ENCODE peak calls at places on chromosomes 12 and 14, in nine cellular contexts. L is fibroblast of mammary gland, Y is AG09319, Z is fibroblast of pulmonary artery, U is mesothelial cell of epicardium, C is GM13977, D is WTC11, F is mammary epithelial cell, S is B cell. K is an unnamed sample.
A peak's percentile ranks its signal among the peaks of the same experiment; 100 is the strongest.

GRCh38 chr12:56991319-56991906 is 14.9 kb downstream of the ZBTB39 start:
- DNase-seq in S (no peak), U (no peak), C (peak; percentile 24), D (no peak), Y (no peak), F (no peak), L (no peak), Z (peak; percentile 45), K (no peak)

GRCh38 chr12:132450391-132451171 is 39.4 kb upstream of the FBRSL1 start:
- DNase-seq in F (no peak), Z (no peak), L (no peak), Y (no peak), U (no peak), C (no peak), S (no peak), D (no peak), K (no peak)

GRCh38 chr14:69260979-69261605 is 1.1 kb downstream of the GALNT16 start:
- DNase-seq in F (no peak), Y (no peak), C (peak; percentile 92), U (peak; percentile 65), L (no peak), Z (no peak), S (peak; percentile 86), D (peak; percentile 73), K (peak; percentile 89)

GRCh38 chr12:106428379-106428778 is 70.8 kb downstream of the POLR3B start:
- DNase-seq in D (no peak), C (no peak), S (no peak), U (no peak), L (peak; percentile 44), Y (no peak), F (no peak), Z (peak; percentile 80), K (no peak)

GRCh38 chr14:100879782-100880181 is 23.7 kb downstream of the RTL1 start:
- DNase-seq in U (no peak), F (no peak), Z (no peak), L (no peak), D (no peak), Y (no peak), C (no peak), S (no peak), K (no peak)

GRCh38 chr12:100545092-100545491 is 28.4 kb upstream of the GAS2L3 start:
- DNase-seq in F (peak; percentile 12), Z (no peak), D (no peak), C (no peak), L (peak; percentile 5), U (no peak), Y (no peak), S (no peak), K (no peak)

GRCh38 chr12:124727922-124728321 is 135.7 kb downstream of the SCARB1 start:
- DNase-seq in L (no peak), Z (no peak), S (no peak), D (no peak), U (no peak), F (no peak), C (no peak), Y (no peak), K (no peak)

GRCh38 chr12:100248886-100249285 is 18.0 kb downstream of the DEPDC4 start:
- DNase-seq in S (no peak), L (peak; percentile 23), D (no peak), U (no peak), F (no peak), Z (no peak), C (no peak), Y (no peak), K (no peak)

GRCh38 chr12:100799770-100800169 is 5.2 kb downstream of the ANO4 start:
- DNase-seq in D (no peak), C (no peak), S (no peak), F (peak; percentile 55), L (peak; percentile 67), Z (no peak), Y (no peak), U (no peak), K (no peak)

GRCh38 chr12:93892431-93893210 is 215.4 kb downstream of the CRADD start:
- DNase-seq in D (no peak), Y (no peak), C (no peak), L (no peak), S (no peak), Z (no peak), F (no peak), U (no peak), K (no peak)
- TF ChIP-seq CTCF in D (no peak), Y (no peak), C (no peak), L (no peak), S (no peak), Z (no peak), F (no peak), U (no peak), K (no peak)

DNA sequence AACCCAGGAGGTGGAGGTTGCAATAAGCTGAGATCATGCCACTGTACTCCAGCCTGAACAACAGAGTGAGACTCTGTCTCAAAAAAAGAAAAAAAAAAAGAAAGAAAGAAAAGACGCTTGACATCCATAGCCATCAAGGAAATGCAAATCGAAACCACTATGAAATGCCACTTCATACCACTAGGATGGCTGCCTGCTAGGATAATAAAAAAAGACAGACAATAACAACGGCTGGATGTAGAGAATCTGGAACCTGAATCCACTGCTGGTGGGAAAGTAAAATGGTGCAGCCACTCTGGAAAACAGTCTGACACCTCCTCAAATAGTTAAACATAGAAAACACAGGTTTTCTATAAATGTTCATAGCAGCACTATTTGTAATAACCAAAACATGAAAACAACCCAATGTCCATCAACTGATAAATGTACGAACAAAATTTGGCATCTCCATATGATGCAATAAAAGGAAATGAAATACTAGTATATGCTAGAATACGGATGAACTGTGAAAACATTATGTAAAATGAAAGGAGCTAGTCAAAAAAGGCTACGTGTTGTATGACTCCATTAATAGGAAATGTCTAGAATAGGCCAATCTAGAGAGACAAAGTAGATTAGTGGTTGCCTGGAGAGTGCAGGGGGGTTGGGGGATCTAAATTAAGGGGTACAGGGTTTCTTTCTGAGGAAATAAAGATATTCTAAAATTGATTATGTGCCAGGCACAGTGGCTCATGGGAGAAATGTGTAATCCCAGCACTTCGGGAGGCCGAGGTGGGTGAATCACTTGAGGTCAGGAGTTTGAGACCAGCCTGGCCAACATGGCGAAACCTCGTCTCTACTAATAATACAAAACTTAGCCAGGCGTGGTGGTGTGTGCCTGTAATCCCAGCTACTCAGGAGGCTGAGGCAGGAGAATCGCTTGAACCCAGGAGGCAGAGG is 9.7 kb downstream of the WSB2 start:
- DNase-seq in F (no peak), S (no peak), L (no peak), Z (no peak), D (no peak), Y (no peak), U (no peak), C (no peak), K (no peak)
- TF ChIP-seq CTCF in F (no peak), S (no peak), L (peak; percentile 4), Z (no peak), D (no peak), Y (no peak), U (peak; percentile 32), C (no peak), K (no peak)

DNA sequence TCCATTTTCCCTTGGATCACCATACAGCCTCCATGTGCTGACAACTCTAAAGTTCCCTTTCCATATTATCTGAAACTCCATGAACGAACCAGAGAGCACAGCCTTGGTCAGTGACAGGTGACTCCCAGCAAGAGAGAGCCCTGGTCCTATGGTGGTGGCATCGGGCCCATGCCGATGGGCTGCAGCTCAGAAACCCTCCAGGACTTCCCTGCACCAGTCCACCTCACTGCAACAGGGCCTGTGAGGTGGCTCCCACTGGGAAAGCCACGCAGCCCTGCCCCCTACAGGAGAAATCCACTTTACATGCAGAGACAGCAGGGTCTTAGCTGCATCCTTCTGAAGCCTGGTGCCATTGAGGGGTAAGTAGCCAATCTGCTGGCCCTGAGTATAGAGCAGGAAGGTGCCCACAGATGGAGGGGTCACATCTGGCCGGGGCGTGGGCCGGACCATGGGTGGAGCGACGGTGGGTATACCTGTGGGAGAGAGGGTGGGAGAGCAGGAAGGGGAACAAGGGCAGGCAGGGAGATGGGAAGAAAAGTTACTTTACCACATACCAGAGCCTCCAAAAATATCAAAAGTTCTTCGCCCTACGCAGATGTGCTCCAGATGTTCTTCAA is 24.7 kb downstream of the RTRAF start:
- DNase-seq in Z (no peak), D (peak; percentile 57), F (no peak), U (no peak), S (peak; percentile 24), C (no peak), L (no peak), Y (no peak), K (no peak)
- TF ChIP-seq CTCF in Z (peak; percentile 20), D (peak; percentile 36), F (peak; percentile 17), U (peak; percentile 13), S (no peak), C (peak; percentile 37), L (peak; percentile 29), Y (no peak), K (peak; percentile 35)

GRCh38 chr12:25960926-25961325 is 2.4 kb downstream of the RASSF8 start:
- DNase-seq in D (no peak), S (no peak), L (peak; percentile 62), Y (no peak), U (no peak), Z (no peak), C (no peak), F (no peak), K (no peak)

GRCh38 chr12:25957898-25958253 is 606 bp upstream of the RASSF8 start:
- DNase-seq in Y (no peak), Z (peak; percentile 89), F (peak; percentile 73), C (no peak), D (no peak), U (no peak), S (no peak), L (peak; percentile 93), K (no peak)

GRCh38 chr12:25960176-25960575 is 1.7 kb downstream of the RASSF8 start:
- DNase-seq in C (no peak), S (no peak), L (peak; percentile 44), Z (peak; percentile 60), Y (no peak), F (peak; percentile 44), D (no peak), U (no peak), K (no peak)

GRCh38 chr12:25959069-25959961 is 833 bp downstream of the RASSF8 start:
- DNase-seq in L (peak; percentile 91), D (peak; percentile 57), F (peak; percentile 73), U (peak; percentile 61), Z (peak; percentile 88), C (no peak), S (no peak), Y (peak; percentile 81), K (peak; percentile 40)

GRCh38 chr12:25958254-25959068 is at the start of gene RASSF8:
- DNase-seq in L (peak; percentile 59), D (peak; percentile 77), F (peak; percentile 67), Y (peak; percentile 58), C (peak; percentile 82), S (peak; percentile 81), U (peak; percentile 73), Z (peak; percentile 79), K (peak; percentile 78)
- TF ChIP-seq CTCF in L (no peak), D (no peak), F (no peak), Y (no peak), C (peak; percentile 15), S (no peak), U (no peak), Z (no peak), K (peak; percentile 14)

K was measured in GM10248.